ENCODE peak calls at places on chromosome 22, in seven cellular contexts. One of them, this sample, is unnamed.

GRCh38 chr22:24413271-24413670 is 14.1 kb upstream of the ADORA2A start:
- DNase-seq in choroid plexus epithelial cell: no peak
- DNase-seq in heart right ventricle: no peak
- DNase-seq in esophagus squamous epithelium: no peak
- DNase-seq in PC-3: no peak
- DNase-seq in epithelial cell of esophagus: no peak
- DNase-seq in cardiac muscle cell: no peak
- DNase-seq in this sample: no peak

GRCh38 chr22:47553436-47553835 is 791.0 kb downstream of the TBC1D22A start:
- DNase-seq in PC-3: no peak
- DNase-seq in cardiac muscle cell: no peak
- DNase-seq in heart right ventricle: no peak
- DNase-seq in choroid plexus epithelial cell: no peak
- DNase-seq in esophagus squamous epithelium: no peak
- DNase-seq in epithelial cell of esophagus: no peak
- DNase-seq in this sample: no peak

GRCh38 chr22:24247564-24248344 is 2.9 kb upstream of the GGT5 start:
- DNase-seq in heart right ventricle: peak
- DNase-seq in choroid plexus epithelial cell: peak
- DNase-seq in esophagus squamous epithelium: no peak
- DNase-seq in cardiac muscle cell: peak
- DNase-seq in PC-3: peak
- DNase-seq in epithelial cell of esophagus: peak
- DNase-seq in this sample: no peak

GRCh38 chr22:37197451-37198289 is 9.6 kb upstream of the C1QTNF6 start:
- DNase-seq in choroid plexus epithelial cell: peak
- DNase-seq in heart right ventricle: no peak
- DNase-seq in cardiac muscle cell: peak
- DNase-seq in PC-3: peak
- DNase-seq in esophagus squamous epithelium: no peak
- DNase-seq in epithelial cell of esophagus: peak
- DNase-seq in this sample: no peak

GRCh38 chr22:38700789-38701628 is at the start of gene JOSD1:
- DNase-seq in choroid plexus epithelial cell: peak
- DNase-seq in PC-3: peak
- DNase-seq in esophagus squamous epithelium: peak
- DNase-seq in cardiac muscle cell: peak
- DNase-seq in heart right ventricle: peak
- DNase-seq in epithelial cell of esophagus: peak
- DNase-seq in this sample: peak

GRCh38 chr22:36858966-36859365 is 1.8 kb upstream of the NCF4 start:
- DNase-seq in esophagus squamous epithelium: no peak
- DNase-seq in heart right ventricle: no peak
- DNase-seq in cardiac muscle cell: no peak
- DNase-seq in choroid plexus epithelial cell: no peak
- DNase-seq in PC-3: no peak
- DNase-seq in epithelial cell of esophagus: no peak
- DNase-seq in this sample: no peak

GRCh38 chr22:27978875-27979274 is 59.8 kb upstream of the PITPNB start:
- DNase-seq in choroid plexus epithelial cell: no peak
- DNase-seq in PC-3: no peak
- DNase-seq in esophagus squamous epithelium: no peak
- DNase-seq in heart right ventricle: no peak
- DNase-seq in cardiac muscle cell: no peak
- DNase-seq in epithelial cell of esophagus: no peak
- DNase-seq in this sample: no peak

GRCh38 chr22:16387088-16387487 is 205.5 kb downstream of the CCT8L2 start:
- DNase-seq in esophagus squamous epithelium: no peak
- DNase-seq in PC-3: no peak
- DNase-seq in cardiac muscle cell: no peak
- DNase-seq in heart right ventricle: no peak
- DNase-seq in choroid plexus epithelial cell: no peak
- DNase-seq in epithelial cell of esophagus: no peak
- DNase-seq in this sample: no peak

GRCh38 chr22:31345331-31346254 is 553 bp downstream of the PATZ1 start:
- DNase-seq in PC-3: peak
- DNase-seq in choroid plexus epithelial cell: peak
- DNase-seq in heart right ventricle: peak
- DNase-seq in cardiac muscle cell: peak
- DNase-seq in epithelial cell of esophagus: peak
- DNase-seq in esophagus squamous epithelium: peak
- DNase-seq in this sample: peak

GRCh38 chr22:40415531-40416266 is 45.3 kb downstream of the SGSM3 start:
- DNase-seq in choroid plexus epithelial cell: peak
- DNase-seq in esophagus squamous epithelium: no peak
- DNase-seq in epithelial cell of esophagus: no peak
- DNase-seq in cardiac muscle cell: peak
- DNase-seq in PC-3: no peak
- DNase-seq in heart right ventricle: no peak
- DNase-seq in this sample: no peak

GRCh38 chr22:27504360-27504759 is 297.2 kb downstream of the MN1 start:
- DNase-seq in esophagus squamous epithelium: no peak
- DNase-seq in cardiac muscle cell: no peak
- DNase-seq in PC-3: no peak
- DNase-seq in choroid plexus epithelial cell: no peak
- DNase-seq in epithelial cell of esophagus: no peak
- DNase-seq in heart right ventricle: no peak
- DNase-seq in this sample: no peak

GRCh38 chr22:37898441-37899181 is 7.5 kb upstream of the MICALL1 start:
- DNase-seq in epithelial cell of esophagus: peak
- DNase-seq in heart right ventricle: no peak
- DNase-seq in choroid plexus epithelial cell: no peak
- DNase-seq in cardiac muscle cell: peak
- DNase-seq in esophagus squamous epithelium: no peak
- DNase-seq in PC-3: no peak
- DNase-seq in this sample: no peak

GRCh38 chr22:30574095-30574981 is at the start of gene GAL3ST1:
- DNase-seq in choroid plexus epithelial cell: no peak
- DNase-seq in esophagus squamous epithelium: no peak
- DNase-seq in heart right ventricle: no peak
- DNase-seq in PC-3: no peak
- DNase-seq in cardiac muscle cell: no peak
- DNase-seq in epithelial cell of esophagus: no peak
- DNase-seq in this sample: no peak

GRCh38 chr22:17133137-17133536 is 12.0 kb upstream of the TMEM121B start:
- DNase-seq in esophagus squamous epithelium: no peak
- DNase-seq in cardiac muscle cell: no peak
- DNase-seq in epithelial cell of esophagus: no peak
- DNase-seq in heart right ventricle: no peak
- DNase-seq in choroid plexus epithelial cell: no peak
- DNase-seq in PC-3: no peak
- DNase-seq in this sample: no peak

GRCh38 chr22:46967445-46968358 is 205.3 kb downstream of the TBC1D22A start:
- DNase-seq in heart right ventricle: no peak
- DNase-seq in epithelial cell of esophagus: no peak
- DNase-seq in PC-3: no peak
- DNase-seq in choroid plexus epithelial cell: peak
- DNase-seq in cardiac muscle cell: no peak
- DNase-seq in esophagus squamous epithelium: no peak
- DNase-seq in this sample: no peak

DNA sequence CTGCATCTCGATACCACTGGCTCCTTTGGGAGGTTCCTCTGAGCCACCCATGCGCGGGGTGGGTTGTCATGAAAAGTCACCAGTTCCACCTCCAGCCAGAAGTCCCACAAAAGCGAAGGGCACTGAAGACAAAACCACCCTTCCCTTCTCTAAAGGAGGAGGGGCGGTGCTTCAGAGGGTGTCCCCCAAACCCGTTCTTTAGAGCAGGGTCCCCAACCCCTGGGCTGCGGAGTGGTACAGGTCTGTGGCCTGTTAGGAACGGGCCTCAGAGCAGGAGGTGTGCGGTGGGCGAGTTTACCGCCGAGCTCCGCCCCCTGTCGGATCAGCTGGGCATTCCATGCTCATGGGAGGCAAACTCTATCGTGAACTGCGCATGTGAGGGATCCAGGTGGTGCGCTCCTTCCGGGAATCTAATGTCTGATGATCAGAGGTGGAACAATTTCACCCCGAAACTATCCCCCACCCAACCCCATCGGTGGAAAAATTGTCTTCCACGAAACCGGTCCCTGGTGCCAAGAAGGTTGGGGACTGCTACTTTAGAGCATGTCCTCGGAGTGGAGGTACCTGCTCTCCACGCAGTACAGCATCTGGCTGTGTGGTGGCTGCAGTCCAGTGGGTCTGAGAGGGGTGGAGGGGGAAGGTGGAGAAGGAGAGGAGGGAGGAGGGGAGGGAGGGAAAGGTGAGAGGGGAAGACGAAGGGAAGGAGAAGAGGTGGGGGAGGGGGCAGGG is 72.9 kb upstream of the SEPTIN5 start:
- DNase-seq in epithelial cell of esophagus: peak
- DNase-seq in PC-3: peak
- DNase-seq in heart right ventricle: no peak
- DNase-seq in cardiac muscle cell: peak
- DNase-seq in esophagus squamous epithelium: no peak
- DNase-seq in choroid plexus epithelial cell: peak
- DNase-seq in this sample: no peak
- TF ChIP-seq CTCF in epithelial cell of esophagus: peak
- TF ChIP-seq CTCF in PC-3: peak
- TF ChIP-seq CTCF in heart right ventricle: peak
- TF ChIP-seq CTCF in cardiac muscle cell: peak
- TF ChIP-seq CTCF in esophagus squamous epithelium: peak
- TF ChIP-seq CTCF in choroid plexus epithelial cell: peak
- TF ChIP-seq CTCF in this sample: peak

GRCh38 chr22:49934144-49934890 is 15.9 kb downstream of the CRELD2 start:
- DNase-seq in epithelial cell of esophagus: peak
- DNase-seq in esophagus squamous epithelium: no peak
- DNase-seq in heart right ventricle: peak
- DNase-seq in choroid plexus epithelial cell: peak
- DNase-seq in PC-3: peak
- DNase-seq in cardiac muscle cell: no peak
- DNase-seq in this sample: no peak
- H3K4me3 ChIP-seq in epithelial cell of esophagus: no peak
- H3K4me3 ChIP-seq in esophagus squamous epithelium: peak
- H3K4me3 ChIP-seq in heart right ventricle: peak
- H3K4me3 ChIP-seq in choroid plexus epithelial cell: no peak
- H3K4me3 ChIP-seq in PC-3: no peak
- H3K4me3 ChIP-seq in cardiac muscle cell: no peak
- H3K4me3 ChIP-seq in this sample: peak

DNA sequence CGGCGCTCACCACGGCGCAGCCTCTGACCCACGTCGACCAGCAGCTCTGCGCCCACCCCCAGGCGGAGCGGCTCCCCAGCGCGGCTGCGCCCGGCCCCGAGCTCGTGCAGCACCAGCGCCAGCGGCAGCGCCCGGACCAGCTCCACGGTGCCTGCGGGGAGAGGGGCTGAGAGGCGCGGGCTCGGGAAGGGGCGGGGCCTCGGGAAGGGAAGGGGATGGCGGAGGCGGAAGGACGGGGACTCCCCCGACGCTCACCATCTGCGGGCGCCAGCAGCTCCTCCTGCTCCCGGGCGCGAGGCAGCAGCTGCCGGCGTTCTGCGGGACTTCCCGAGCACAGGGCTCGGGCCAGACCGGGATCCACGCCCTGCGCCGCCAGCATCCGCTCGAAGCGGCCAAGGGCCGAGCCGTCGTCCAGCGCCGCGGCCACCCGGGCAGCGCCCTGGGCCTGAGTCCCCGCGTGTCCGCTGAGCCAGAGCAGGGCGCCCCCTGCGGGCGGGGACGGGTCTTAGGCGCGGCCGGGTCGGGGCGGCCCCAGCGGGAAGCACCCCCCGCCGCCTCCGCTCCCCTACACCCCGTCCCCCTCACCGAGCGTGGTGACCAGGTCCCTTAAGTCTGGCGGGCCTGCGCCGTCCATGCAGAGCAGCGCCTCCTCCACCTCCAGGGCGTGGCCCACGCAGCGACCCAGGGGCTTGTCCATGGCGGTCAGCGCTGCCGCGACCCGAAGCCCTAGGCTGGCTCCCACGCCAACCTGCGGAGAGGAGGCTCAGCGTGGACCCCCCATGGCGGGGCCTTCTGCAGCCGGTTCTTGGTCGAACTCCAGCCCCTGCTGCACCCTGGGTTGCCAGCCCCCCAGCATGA is 822 bp upstream of the SCO2 start:
- DNase-seq in PC-3: peak
- DNase-seq in choroid plexus epithelial cell: peak
- DNase-seq in cardiac muscle cell: peak
- DNase-seq in epithelial cell of esophagus: peak
- DNase-seq in esophagus squamous epithelium: no peak
- DNase-seq in heart right ventricle: peak
- DNase-seq in this sample: no peak
- TF ChIP-seq CTCF in PC-3: peak
- TF ChIP-seq CTCF in choroid plexus epithelial cell: peak
- TF ChIP-seq CTCF in cardiac muscle cell: peak
- TF ChIP-seq CTCF in epithelial cell of esophagus: peak
- TF ChIP-seq CTCF in esophagus squamous epithelium: peak
- TF ChIP-seq CTCF in heart right ventricle: peak
- TF ChIP-seq CTCF in this sample: peak

DNA sequence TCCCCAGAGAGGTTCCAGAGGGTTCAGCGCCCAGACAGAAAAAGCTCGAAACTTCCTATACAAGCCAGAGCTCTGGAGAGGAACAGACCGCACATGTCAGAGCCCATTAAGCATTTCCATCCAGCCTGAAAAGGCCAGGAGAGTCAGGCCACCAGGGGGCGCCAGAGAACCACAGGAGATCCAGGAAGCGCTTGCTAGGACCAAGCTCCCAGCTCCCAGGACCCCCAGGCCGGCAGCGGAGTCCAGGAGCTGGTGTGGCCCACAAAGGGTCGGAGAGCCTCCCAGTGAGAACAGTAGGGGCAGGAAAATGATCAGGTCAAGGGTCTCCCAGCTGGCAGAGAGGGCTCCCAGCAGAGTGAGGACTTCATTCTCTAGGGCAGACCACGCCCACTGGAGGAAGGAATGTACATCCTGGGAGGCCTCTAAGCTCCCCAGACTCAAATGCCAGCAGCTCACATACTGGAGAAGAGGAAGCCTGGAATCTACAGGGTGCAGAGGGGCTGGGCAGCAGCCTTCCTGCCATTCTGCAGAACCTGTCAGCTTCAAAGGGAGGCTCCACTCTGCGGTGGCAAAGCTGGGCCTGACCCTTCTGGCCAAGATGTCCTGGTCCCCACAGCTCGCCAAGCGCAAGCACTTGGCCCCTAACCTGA is 2.1 kb upstream of the MEI1 start:
- DNase-seq in cardiac muscle cell: peak
- DNase-seq in PC-3: peak
- DNase-seq in esophagus squamous epithelium: peak
- DNase-seq in epithelial cell of esophagus: peak
- DNase-seq in choroid plexus epithelial cell: peak
- DNase-seq in heart right ventricle: peak
- DNase-seq in this sample: peak
- H3K4me3 ChIP-seq in cardiac muscle cell: no peak
- H3K4me3 ChIP-seq in PC-3: no peak
- H3K4me3 ChIP-seq in esophagus squamous epithelium: no peak
- H3K4me3 ChIP-seq in epithelial cell of esophagus: peak
- H3K4me3 ChIP-seq in choroid plexus epithelial cell: peak
- H3K4me3 ChIP-seq in heart right ventricle: no peak
- H3K4me3 ChIP-seq in this sample: no peak